ENCODE peak calls at places on chromosome 17, in nine cellular contexts. D is IMR-90, W is AG10803, V is BE2C, Z is neural crest cell, C is progenitor cell of endocrine pancreas, T is dorsolateral prefrontal cortex, X is MM.1S, M is epithelial cell of esophagus. K is an unnamed sample.

GRCh38 chr17:29760279-29760721 is 137.6 kb upstream of the CORO6 start:
- DNase-seq in D (peak), W (peak), V (no peak), Z (no peak), C (no peak), T (no peak), X (peak), M (no peak), K (no peak)

GRCh38 chr17:57986841-57987581 is 1.0 kb downstream of the VEZF1 start:
- DNase-seq in D (peak), W (peak), V (no peak), Z (peak), C (peak), T (peak), X (no peak), M (peak), K (no peak)

GRCh38 chr17:63780507-63780906 is 6.5 kb downstream of the DDX42 start:
- DNase-seq in D (peak), W (no peak), V (no peak), Z (no peak), C (no peak), T (no peak), X (no peak), M (peak), K (no peak)

GRCh38 chr17:64276961-64277505 is 14.0 kb upstream of the TEX2 start:
- DNase-seq in D (no peak), W (no peak), V (no peak), Z (no peak), C (no peak), T (no peak), X (no peak), M (no peak), K (no peak)

GRCh38 chr17:29143894-29144293 is 36.3 kb downstream of the MYO18A start:
- DNase-seq in D (peak), W (peak), V (peak), Z (peak), C (no peak), T (peak), X (peak), M (no peak), K (no peak)

GRCh38 chr17:4740584-4740983 is 856 bp upstream of the CXCL16 start:
- DNase-seq in D (no peak), W (no peak), V (no peak), Z (no peak), C (no peak), T (no peak), X (no peak), M (no peak), K (no peak)

GRCh38 chr17:29349409-29349808 is 40.8 kb upstream of the TAOK1 start:
- DNase-seq in D (no peak), W (no peak), V (no peak), Z (no peak), C (no peak), T (no peak), X (no peak), M (no peak), K (no peak)

GRCh38 chr17:30278032-30278431 is 13.7 kb downstream of the BLMH start:
- DNase-seq in D (peak), W (peak), V (peak), Z (no peak), C (no peak), T (no peak), X (no peak), M (peak), K (no peak)

GRCh38 chr17:35371934-35372333 is 1.5 kb downstream of the SLFN11 start:
- DNase-seq in D (no peak), W (no peak), V (no peak), Z (no peak), C (no peak), T (no peak), X (no peak), M (no peak), K (no peak)

GRCh38 chr17:59840908-59841666 is 51.7 kb downstream of the TUBD1 start:
- DNase-seq in D (peak), W (peak), V (no peak), Z (no peak), C (no peak), T (no peak), X (no peak), M (peak), K (no peak)

GRCh38 chr17:56751145-56751743 is 82.5 kb downstream of the C17orf67 start:
- DNase-seq in D (no peak), W (no peak), V (no peak), Z (no peak), C (no peak), T (no peak), X (no peak), M (no peak), K (no peak)
- TF ChIP-seq CTCF in D (no peak), W (no peak), V (no peak), Z (no peak), C (no peak), T (no peak), X (no peak), M (no peak), K (peak)

GRCh38 chr17:78137392-78138203 is 7.0 kb downstream of the TMC8 start:
- DNase-seq in D (no peak), W (no peak), V (peak), Z (no peak), C (no peak), T (no peak), X (peak), M (no peak), K (no peak)
- TF ChIP-seq CTCF in D (peak), W (peak), V (peak), Z (peak), C (peak), T (no peak), X (peak), M (peak), K (peak)

DNA sequence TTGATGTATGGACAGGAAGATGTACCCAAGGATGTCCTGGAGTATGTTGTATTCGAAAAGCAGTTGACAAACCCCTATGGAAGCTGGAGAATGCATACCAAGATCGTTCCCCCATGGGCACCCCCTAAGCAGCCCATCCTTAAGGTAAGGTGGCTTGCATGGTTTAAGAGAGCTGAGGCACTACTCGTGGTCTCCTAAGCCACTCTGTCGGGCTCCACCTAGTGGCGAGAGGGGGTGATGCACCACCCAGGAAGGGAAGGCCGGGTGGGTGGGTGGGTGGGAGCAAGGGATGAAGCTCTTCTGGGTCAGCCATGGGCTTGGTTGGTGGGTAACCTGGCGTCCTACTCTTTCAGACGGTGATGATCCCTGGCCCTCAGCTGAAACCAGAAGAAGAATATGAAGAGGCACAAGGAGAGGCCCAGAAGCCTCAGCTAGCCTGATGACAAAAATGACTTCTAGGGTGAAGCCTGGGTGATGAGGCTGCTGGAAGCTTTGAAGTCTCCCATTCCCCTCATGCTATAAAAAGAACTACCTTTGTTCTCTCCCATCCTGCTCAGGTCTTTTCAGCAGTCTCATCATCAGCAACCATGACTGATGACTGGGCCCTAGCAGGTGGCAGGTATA is 21.5 kb downstream of the GPR179 start:
- DNase-seq in D (peak), W (peak), V (peak), Z (peak), C (peak), T (peak), X (peak), M (peak), K (peak)
- TF ChIP-seq CTCF in D (peak), W (peak), V (peak), Z (peak), C (peak), T (peak), X (peak), M (peak), K (peak)

GRCh38 chr17:43365356-43365755 is 33.4 kb upstream of the ARL4D start:
- DNase-seq in D (no peak), W (no peak), V (no peak), Z (no peak), C (no peak), T (no peak), X (no peak), M (no peak), K (no peak)
- TF ChIP-seq CTCF in D (no peak), W (peak), V (peak), Z (no peak), C (no peak), T (no peak), X (peak), M (peak), K (peak)

GRCh38 chr17:10617120-10617505 is 40.0 kb downstream of the MYH3 start:
- DNase-seq in D (no peak), W (no peak), V (no peak), Z (no peak), C (no peak), T (no peak), X (no peak), M (no peak), K (no peak)
- TF ChIP-seq CTCF in D (no peak), W (no peak), V (no peak), Z (no peak), C (no peak), T (no peak), X (no peak), M (no peak), K (no peak)

DNA sequence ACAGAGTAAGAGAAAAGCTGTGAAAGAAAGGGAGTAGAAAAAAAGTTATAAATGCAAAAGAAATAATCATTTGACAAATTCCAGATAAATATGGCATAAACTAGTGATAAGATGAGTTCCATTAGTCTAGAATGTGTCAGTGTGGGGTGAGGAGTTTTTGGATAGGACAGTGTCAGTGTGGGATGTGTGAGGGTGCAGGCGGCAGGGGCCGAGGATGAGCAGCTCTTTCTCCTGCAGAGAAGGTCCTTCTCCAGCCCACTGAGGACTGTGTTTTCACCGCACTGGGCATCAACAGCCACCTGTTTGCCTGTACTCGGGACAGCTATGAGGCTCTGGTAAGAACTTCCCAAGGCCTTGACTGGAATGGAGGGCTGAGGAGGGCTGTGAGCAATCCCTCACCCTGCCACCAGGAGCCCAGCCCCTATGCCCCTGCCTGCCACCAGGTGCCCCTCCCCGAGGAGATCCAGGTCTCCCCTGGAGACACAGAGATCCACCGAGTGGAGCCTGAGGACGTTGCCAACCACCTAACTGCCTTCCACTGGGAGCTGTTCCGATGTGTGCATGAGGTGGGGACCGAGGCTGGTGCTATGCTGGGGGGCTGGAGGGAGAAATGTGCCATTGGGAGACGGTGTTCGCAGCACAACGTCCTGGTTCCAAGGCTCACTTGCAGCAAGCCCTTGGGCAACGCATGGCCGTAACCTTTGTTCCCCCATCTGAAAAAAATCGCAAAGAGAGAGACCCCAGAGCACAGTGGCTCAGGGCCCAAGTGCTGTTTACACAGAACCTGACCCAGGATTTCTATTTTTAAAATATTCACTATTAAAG is 13.1 kb downstream of the RAPGEFL1 start:
- DNase-seq in D (no peak), W (no peak), V (peak), Z (no peak), C (peak), T (no peak), X (peak), M (peak), K (no peak)
- TF ChIP-seq CTCF in D (peak), W (peak), V (peak), Z (peak), C (peak), T (no peak), X (peak), M (peak), K (peak)

GRCh38 chr17:81022371-81022729 is 12.6 kb upstream of the BAIAP2 start:
- DNase-seq in D (no peak), W (no peak), V (no peak), Z (no peak), C (no peak), T (no peak), X (no peak), M (no peak), K (no peak)
- TF ChIP-seq CTCF in D (no peak), W (no peak), V (no peak), Z (no peak), C (no peak), T (no peak), X (no peak), M (no peak), K (no peak)

K was measured in type B pancreatic cell.